ENCODE peak calls at places on chromosomes 11 and 22, in six cellular contexts. U is GM12878, G is GM12891, Q is HepG2, X is K562, K is H1. P is an unnamed sample.

GRCh38 chr22:25166266-25167056 is 33.2 kb upstream of the CRYBB3 start:
- DNase-seq in X (no peak), U (no peak), Q (no peak), K (no peak), G (no peak), P (no peak)

GRCh38 chr22:20436309-20437252 is 1.0 kb downstream of the SCARF2 start:
- DNase-seq in G (no peak), U (no peak), K (peak; percentile 72), X (no peak), Q (no peak), P (no peak)

GRCh38 chr11:57410287-57410686 is 16.6 kb downstream of the SLC43A3 start:
- DNase-seq in Q (no peak), K (no peak), U (no peak), G (no peak), X (no peak), P (no peak)

GRCh38 chr22:40040927-40041326 is 46.2 kb downstream of the FAM83F start:
- DNase-seq in K (no peak), U (no peak), G (no peak), X (peak; percentile 45), Q (no peak), P (no peak)

GRCh38 chr11:61173456-61173855 is 12.2 kb upstream of the VPS37C start:
- DNase-seq in Q (peak; percentile 41), K (no peak), G (no peak), X (peak; percentile 46), U (no peak), P (no peak)

GRCh38 chr11:116558504-116559252 is 214.1 kb downstream of the BUD13 start:
- DNase-seq in X (no peak), U (no peak), Q (no peak), K (no peak), G (no peak), P (no peak)

GRCh38 chr11:74462009-74462408 is 5.3 kb downstream of the KCNE3 start:
- DNase-seq in U (no peak), K (no peak), X (peak; percentile 84), G (no peak), Q (peak; percentile 66), P (no peak)

GRCh38 chr11:34044664-34045485 is 6.7 kb upstream of the CAPRIN1 start:
- DNase-seq in Q (no peak), G (no peak), X (peak; percentile 76), K (peak; percentile 51), U (no peak), P (no peak)

GRCh38 chr11:12222099-12222751 is 111.8 kb downstream of the MICAL2 start:
- DNase-seq in Q (peak; percentile 35), K (no peak), U (no peak), X (no peak), G (no peak), P (no peak)

GRCh38 chr11:12677131-12677530 is 2.9 kb downstream of the TEAD1 start:
- DNase-seq in X (no peak), K (no peak), U (no peak), Q (no peak), G (no peak), P (no peak)

GRCh38 chr11:69474736-69475135 is 6.7 kb upstream of the LINC01488 start:
- DNase-seq in K (no peak), Q (no peak), G (no peak), X (no peak), U (no peak), P (no peak)

GRCh38 chr11:114587398-114587953 is 8.1 kb downstream of the NXPE4 start:
- DNase-seq in K (no peak), Q (no peak), X (no peak), U (no peak), G (no peak), P (no peak)

GRCh38 chr22:29623553-29624169 is 20.2 kb downstream of the NF2 start:
- DNase-seq in Q (no peak), X (no peak), G (no peak), K (no peak), U (no peak), P (no peak)

GRCh38 chr22:34390400-34390799 is 470.1 kb upstream of the LARGE1 start:
- DNase-seq in U (no peak), G (no peak), Q (no peak), K (peak; percentile 46), X (no peak), P (no peak)

GRCh38 chr11:117907276-117908110 is 21.7 kb downstream of the TMPRSS13 start:
- DNase-seq in U (peak; percentile 54), Q (peak; percentile 12), X (peak; percentile 96), K (peak; percentile 92), G (no peak), P (no peak)

GRCh38 chr11:1706634-1707400 is 9.8 kb downstream of the KRTAP5-6 start:
- DNase-seq in G (no peak), K (no peak), X (peak; percentile 26), Q (no peak), U (no peak), P (no peak)

GRCh38 chr11:111762981-111763643 is 3.1 kb downstream of the PPP2R1B start:
- DNase-seq in Q (no peak), K (no peak), G (no peak), X (no peak), U (no peak), P (no peak)

GRCh38 chr22:29071261-29072045 is 1.4 kb upstream of the KREMEN1 start:
- DNase-seq in K (peak; percentile 78), U (no peak), X (no peak), Q (peak; percentile 71), G (no peak), P (peak; percentile 46)

GRCh38 chr22:40244586-40244985 is 66.9 kb downstream of the TNRC6B start:
- DNase-seq in K (no peak), X (no peak), G (no peak), U (no peak), Q (no peak), P (no peak)

GRCh38 chr11:36196476-36197099 is 92.6 kb downstream of the COMMD9 start:
- DNase-seq in X (no peak), G (no peak), U (no peak), K (no peak), Q (no peak), P (no peak)

GRCh38 chr11:66868726-66869291 is 11.9 kb downstream of the LRFN4 start:
- DNase-seq in K (peak; percentile 89), Q (peak; percentile 82), X (peak; percentile 90), U (peak; percentile 40), G (peak; percentile 95), P (peak; percentile 94)

GRCh38 chr11:66870131-66870530 is 13.3 kb downstream of the LRFN4 start:
- DNase-seq in Q (no peak), G (no peak), U (no peak), X (no peak), K (no peak), P (no peak)

GRCh38 chr11:66870616-66871520 is 14.0 kb downstream of the LRFN4 start:
- DNase-seq in Q (no peak), U (no peak), X (no peak), G (no peak), K (no peak), P (no peak)

GRCh38 chr11:66868082-66868725 is 11.3 kb downstream of the LRFN4 start:
- DNase-seq in G (no peak), Q (no peak), U (no peak), X (no peak), K (no peak), P (no peak)

DNA sequence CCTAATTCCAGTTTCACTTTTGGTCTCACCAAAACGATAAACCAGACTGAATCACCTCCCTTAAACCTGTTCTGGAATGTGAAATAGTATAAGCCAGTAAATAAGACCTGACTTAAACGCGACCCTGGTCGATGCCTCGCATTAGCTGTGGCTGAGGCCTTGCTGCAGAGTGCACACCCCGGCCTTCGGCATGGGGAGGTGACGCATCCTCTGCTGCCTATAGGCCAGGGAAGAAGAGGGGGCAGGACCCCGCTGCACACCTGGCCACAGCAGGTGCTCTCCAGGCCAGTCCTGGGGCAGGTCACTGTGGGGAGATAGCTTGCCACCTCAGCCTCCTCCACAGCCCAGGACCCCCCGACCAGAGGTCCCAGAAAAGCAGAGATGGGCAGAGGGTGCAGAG is 12.6 kb downstream of the LRFN4 start:
- DNase-seq in G (no peak), K (no peak), U (no peak), X (no peak), Q (no peak), P (no peak)
- TF ChIP-seq POLR2A in G (no peak), K (no peak), U (no peak), X (no peak), Q (no peak), P (no peak)

GRCh38 chr11:45333506-45333971 is 47.4 kb upstream of the SYT13 start:
- DNase-seq in X (peak; percentile 74), K (peak; percentile 55), G (no peak), Q (peak; percentile 15), U (no peak), P (no peak)
- TF ChIP-seq TAF1 in X (no peak), K (no peak), G (no peak), Q (no peak), U (no peak), P (no peak)

DNA sequence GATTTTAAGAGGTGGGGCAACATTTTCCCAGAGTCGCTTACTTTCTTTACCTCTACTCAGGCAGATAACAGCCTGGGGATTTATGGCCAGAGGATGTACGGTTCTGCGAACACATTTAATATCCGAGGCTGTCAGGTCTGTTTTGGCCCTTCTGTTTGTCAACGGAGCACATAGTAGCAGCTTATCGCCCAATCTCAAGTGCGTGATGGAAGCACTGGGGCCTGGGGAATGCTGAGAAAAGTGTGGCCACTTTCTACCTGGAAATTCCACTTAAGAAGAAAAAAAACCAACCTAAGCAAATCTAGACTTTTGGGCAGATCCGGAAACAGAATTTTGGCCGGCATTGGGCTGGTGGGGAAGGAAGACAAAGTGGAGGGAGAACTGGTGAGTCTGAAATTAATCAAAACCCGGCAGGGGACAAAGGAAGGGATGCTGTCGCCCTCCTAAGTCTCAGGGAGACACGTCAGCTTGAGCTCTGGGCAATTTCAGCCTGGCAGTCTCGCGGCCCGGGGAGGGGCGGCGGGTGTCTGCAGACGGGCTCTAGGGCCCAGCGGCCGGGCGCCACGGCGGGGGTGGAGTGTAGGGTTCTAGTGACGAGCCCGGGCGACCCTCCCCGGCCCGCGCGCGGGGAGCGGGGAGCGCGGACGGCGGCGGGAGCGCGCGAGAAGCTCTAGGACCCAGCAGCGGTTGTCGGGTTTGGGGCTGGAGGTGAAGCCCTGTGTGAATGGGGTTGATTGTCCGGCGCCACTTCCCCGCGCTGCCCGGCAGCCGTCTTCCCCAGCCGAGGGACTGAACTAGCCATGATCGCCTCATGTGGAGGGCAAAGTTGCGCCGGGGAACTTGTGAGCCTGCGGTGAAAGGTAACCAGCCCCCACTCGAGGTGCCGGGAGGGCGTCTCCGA is at the start of gene AMOTL1:
- DNase-seq in X (peak; percentile 75), U (no peak), Q (no peak), K (peak; percentile 90), G (peak; percentile 39), P (no peak)
- TF ChIP-seq POLR2A in X (peak; percentile 70), U (no peak), Q (no peak), K (no peak), G (no peak), P (no peak)

DNA sequence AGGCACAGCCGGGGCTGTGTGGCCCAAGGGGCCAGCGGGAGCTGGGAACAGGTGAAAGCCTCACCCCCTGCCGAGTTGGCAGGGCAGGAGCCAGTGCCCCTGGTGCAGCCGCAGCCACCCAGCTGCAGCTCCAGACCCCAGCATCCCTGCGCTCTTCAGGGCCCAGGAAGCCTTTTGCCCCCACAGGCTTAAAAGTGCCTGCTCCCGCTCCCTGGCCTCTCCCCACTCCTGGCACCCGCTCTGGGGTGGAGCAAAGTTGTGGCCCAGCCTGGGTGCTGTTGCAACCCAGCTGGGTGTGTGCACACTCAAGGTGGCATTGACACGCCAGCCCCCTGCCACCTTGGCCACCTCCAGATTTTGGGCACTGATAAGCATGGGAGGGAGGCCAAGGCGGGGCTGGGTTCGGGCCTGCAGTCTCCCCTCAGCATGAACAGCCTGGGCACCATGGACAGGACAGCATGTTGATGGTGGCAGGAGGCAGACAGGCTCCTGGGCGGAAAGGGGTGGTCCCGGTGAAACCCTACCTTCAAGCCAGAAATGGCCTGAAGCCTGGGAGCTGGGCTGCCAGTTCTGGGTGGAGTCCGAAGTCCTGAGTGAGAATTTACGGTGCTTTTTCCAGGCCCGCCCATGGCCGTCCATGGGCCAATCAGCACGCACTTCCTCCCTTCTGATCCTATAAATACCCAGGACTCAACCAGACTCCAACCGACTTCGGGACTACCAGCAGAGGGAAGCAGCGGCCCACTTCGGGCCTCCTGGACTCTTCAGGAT is 23.5 kb upstream of the RNASEH2C start:
- DNase-seq in G (no peak), X (peak; percentile 60), Q (peak; percentile 82), U (no peak), K (no peak), P (no peak)
- TF ChIP-seq TAF1 in G (no peak), X (no peak), Q (no peak), U (no peak), K (no peak), P (no peak)

P was measured in GM12892.